ENCODE peak calls at places on chromosomes 2 and 18, in four cellular contexts. X is A673, Z is heart right ventricle, P is BE2C. Q is an unnamed sample.

GRCh38 chr2:179263460-179264237 is 983 bp downstream of the SESTD1 start:
- DNase-seq in Z (peak; percentile 41), P (no peak), X (peak; percentile 66), Q (peak; percentile 48)

GRCh38 chr18:25284861-25285574 is 66.9 kb downstream of the ZNF521 start:
- DNase-seq in X (peak; percentile 1), P (no peak), Z (peak; percentile 36), Q (peak; percentile 39)

GRCh38 chr2:100230754-100231153 is 88.4 kb upstream of the AFF3 start:
- DNase-seq in X (no peak), Z (no peak), P (no peak), Q (no peak)

GRCh38 chr2:57181315-57182038 is 865.1 kb upstream of the VRK2 start:
- DNase-seq in Z (no peak), P (no peak), X (no peak), Q (no peak)

GRCh38 chr2:38740851-38741541 is 10.2 kb downstream of the SRSF7 start:
- DNase-seq in Z (no peak), P (no peak), X (peak; percentile 80), Q (peak; percentile 48)

GRCh38 chr2:113011108-113011507 is 5.8 kb downstream of the IL36A start:
- DNase-seq in P (no peak), Z (no peak), X (no peak), Q (no peak)

GRCh38 chr2:15845737-15846405 is 94.5 kb upstream of the MYCN start:
- DNase-seq in X (no peak), Z (no peak), P (no peak), Q (no peak)

GRCh38 chr2:3168230-3168891 is 209.3 kb downstream of the EIPR1 start:
- DNase-seq in X (no peak), P (no peak), Z (no peak), Q (peak; percentile 23)

GRCh38 chr2:235746257-235746934 is 252.6 kb downstream of the AGAP1 start:
- DNase-seq in X (peak; percentile 84), Z (peak; percentile 64), P (peak; percentile 69), Q (peak; percentile 91)

GRCh38 chr2:232038251-232038897 is 76.9 kb downstream of the DIS3L2 start:
- DNase-seq in X (no peak), P (no peak), Z (no peak), Q (no peak)
- H3K4me3 ChIP-seq in X (no peak overlapping the region), P (no peak overlapping the region), Z (no peak overlapping the region), Q (no peak overlapping the region)

GRCh38 chr18:13700153-13700552 is 26.2 kb downstream of the FAM210A start:
- DNase-seq in P (no peak), X (no peak), Z (no peak), Q (no peak)
- H3K9me3 ChIP-seq in P (no peaks in the 10 kb centered on the region), X (peaks cover 48% of the 10 kb centered on the region), Z (peaks cover 35% of the 10 kb centered on the region), Q (peaks cover 26% of the 10 kb centered on the region)

GRCh38 chr2:233603520-233603919 is 13.9 kb upstream of the UGT1A8 start:
- DNase-seq in Z (no peak), P (no peak), X (no peak), Q (no peak)
- H3K4me3 ChIP-seq in Z (no peak overlapping the region), P (no peak overlapping the region), X (no peak overlapping the region), Q (no peak overlapping the region)

GRCh38 chr2:95238131-95238530 is 30.8 kb downstream of the ZNF892 start:
- DNase-seq in X (no peak), Z (no peak), P (no peak), Q (no peak)

GRCh38 chr2:95234806-95235205 is 27.5 kb downstream of the ZNF892 start:
- DNase-seq in X (no peak), Z (no peak), P (no peak), Q (no peak)

GRCh38 chr2:95240091-95240490 is 32.8 kb downstream of the ZNF892 start:
- DNase-seq in Z (no peak), X (no peak), P (no peak), Q (no peak)

DNA sequence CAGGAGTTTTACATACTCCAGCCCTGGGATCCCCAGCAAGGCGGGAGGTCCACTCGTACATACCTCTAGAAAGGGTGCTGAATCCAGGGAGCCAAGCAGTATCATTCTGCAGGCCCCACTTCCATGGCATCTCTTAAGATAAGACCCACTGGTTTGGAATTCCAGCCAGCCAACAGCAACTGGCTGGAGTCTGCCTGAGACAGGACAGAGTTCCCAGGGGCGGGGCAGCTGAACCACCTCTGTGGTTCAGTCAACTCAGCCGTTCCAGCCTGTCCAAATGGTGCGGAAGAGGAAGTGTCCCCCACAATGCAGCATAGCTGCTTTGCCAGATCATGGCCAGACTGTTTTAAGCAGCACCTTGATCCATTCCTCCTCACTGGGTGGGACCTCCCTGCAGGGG is 33.2 kb downstream of the ZNF892 start:
- DNase-seq in X (no peak), P (no peak), Z (no peak), Q (no peak)
- H3K9me3 ChIP-seq in X (peaks cover 11% of the 10 kb centered on the region), P (no peaks in the 10 kb centered on the region), Z (peaks cover 82% of the 10 kb centered on the region), Q (peaks cover 10% of the 10 kb centered on the region)

GRCh38 chr2:74512744-74513604 is 1.3 kb upstream of the TLX2 start:
- DNase-seq in Z (no peak), X (no peak), P (peak; percentile 83), Q (peak; percentile 82)
- H3K4me3 ChIP-seq in Z (no peak overlapping the region), X (no peak overlapping the region), P (peak overlapping the region; percentile 74), Q (peak overlapping the region; percentile 20)

GRCh38 chr2:147572622-147573021 is 272.2 kb upstream of the ACVR2A start:
- DNase-seq in Z (no peak), X (no peak), P (no peak), Q (no peak)

GRCh38 chr2:147568109-147568508 is 276.7 kb upstream of the ACVR2A start:
- DNase-seq in P (no peak), Z (no peak), X (no peak), Q (no peak)

GRCh38 chr2:147569426-147569825 is 275.4 kb upstream of the ACVR2A start:
- DNase-seq in P (no peak), Z (no peak), X (no peak), Q (no peak)

GRCh38 chr2:147567131-147567530 is 277.7 kb upstream of the ACVR2A start:
- DNase-seq in Z (no peak), X (no peak), P (no peak), Q (no peak)
- H3K9me3 ChIP-seq in Z (no peaks in the 10 kb centered on the region), X (no peaks in the 10 kb centered on the region), P (no peaks in the 10 kb centered on the region), Q (no peaks in the 10 kb centered on the region)

GRCh38 chr2:155546715-155547555 is 785.6 kb downstream of the NR4A2 start:
- DNase-seq in P (peak; percentile 7), X (no peak), Z (no peak), Q (no peak)
- H3K4me3 ChIP-seq in P (peak overlapping the region; percentile 48), X (no peak overlapping the region), Z (peak overlapping the region; percentile 12), Q (no peak overlapping the region)

DNA sequence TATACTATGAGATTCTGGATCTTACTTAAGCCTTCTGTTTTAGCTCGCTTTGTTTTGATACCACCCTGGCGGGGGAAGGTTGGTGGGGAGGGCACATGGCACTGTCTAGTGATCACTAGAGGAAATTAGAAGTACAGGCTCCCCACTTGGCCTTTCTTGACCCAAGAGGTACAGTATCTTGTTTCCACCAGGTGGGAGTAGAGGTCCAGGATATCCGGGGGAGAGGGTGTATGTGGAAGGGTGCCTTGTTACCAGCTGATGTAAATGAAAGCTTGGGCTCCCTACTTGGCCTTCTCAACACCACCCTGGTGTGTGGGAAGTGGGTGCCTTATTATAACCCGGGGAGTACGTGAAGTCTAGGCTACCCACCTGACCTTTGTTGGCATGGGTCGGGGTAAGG is 7.5 kb downstream of the GALNT1 start:
- DNase-seq in X (no peak), P (no peak), Z (no peak), Q (peak; percentile 35)
- H3K9me3 ChIP-seq in X (peaks cover 26% of the 10 kb centered on the region), P (no peaks in the 10 kb centered on the region), Z (peaks cover 27% of the 10 kb centered on the region), Q (peaks cover 7% of the 10 kb centered on the region)

DNA sequence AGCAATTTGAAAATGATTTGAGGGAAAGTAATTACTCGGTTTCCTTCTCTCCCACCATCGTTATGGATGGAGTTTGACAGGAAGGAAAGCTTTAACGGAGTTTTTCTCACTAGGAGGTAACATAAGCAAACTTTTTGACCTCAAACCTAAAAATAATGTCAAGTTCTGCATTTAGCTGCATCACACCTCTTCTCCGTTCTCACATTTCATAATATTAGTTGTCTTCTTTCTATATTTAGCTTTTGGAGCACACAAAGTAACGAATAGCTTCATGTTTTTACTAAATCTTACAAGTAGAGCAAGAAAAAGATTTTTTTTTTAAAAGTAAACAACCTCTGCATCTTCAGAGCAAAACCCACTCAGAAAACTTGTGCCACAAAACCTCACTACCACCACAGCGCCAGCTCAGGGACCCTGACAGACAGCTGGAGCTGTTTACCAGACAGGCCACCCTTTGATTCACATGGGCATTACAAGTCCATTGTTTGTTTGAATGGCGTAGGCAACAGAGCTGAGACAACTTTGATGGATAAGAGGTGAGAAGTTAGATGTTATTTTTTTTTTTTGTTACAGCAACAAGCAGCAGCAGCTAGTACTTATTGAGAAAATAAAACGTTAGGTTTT is 21.9 kb upstream of the ICOS start:
- DNase-seq in X (no peak), Z (no peak), P (no peak), Q (no peak)
- H3K4me3 ChIP-seq in X (no peak overlapping the region), Z (no peak overlapping the region), P (no peak overlapping the region), Q (no peak overlapping the region)

GRCh38 chr2:240529344-240529999 is 28.3 kb downstream of the ANKMY1 start:
- DNase-seq in Z (no peak), X (no peak), P (no peak), Q (no peak)

GRCh38 chr2:240530181-240530580 is 27.6 kb downstream of the ANKMY1 start:
- DNase-seq in P (no peak), X (no peak), Z (no peak), Q (no peak)

GRCh38 chr2:240528406-240529040 is 29.3 kb downstream of the ANKMY1 start:
- DNase-seq in P (no peak), Z (no peak), X (no peak), Q (no peak)

GRCh38 chr2:240531038-240531437 is 26.8 kb downstream of the ANKMY1 start:
- DNase-seq in Z (no peak), X (no peak), P (no peak), Q (no peak)

DNA sequence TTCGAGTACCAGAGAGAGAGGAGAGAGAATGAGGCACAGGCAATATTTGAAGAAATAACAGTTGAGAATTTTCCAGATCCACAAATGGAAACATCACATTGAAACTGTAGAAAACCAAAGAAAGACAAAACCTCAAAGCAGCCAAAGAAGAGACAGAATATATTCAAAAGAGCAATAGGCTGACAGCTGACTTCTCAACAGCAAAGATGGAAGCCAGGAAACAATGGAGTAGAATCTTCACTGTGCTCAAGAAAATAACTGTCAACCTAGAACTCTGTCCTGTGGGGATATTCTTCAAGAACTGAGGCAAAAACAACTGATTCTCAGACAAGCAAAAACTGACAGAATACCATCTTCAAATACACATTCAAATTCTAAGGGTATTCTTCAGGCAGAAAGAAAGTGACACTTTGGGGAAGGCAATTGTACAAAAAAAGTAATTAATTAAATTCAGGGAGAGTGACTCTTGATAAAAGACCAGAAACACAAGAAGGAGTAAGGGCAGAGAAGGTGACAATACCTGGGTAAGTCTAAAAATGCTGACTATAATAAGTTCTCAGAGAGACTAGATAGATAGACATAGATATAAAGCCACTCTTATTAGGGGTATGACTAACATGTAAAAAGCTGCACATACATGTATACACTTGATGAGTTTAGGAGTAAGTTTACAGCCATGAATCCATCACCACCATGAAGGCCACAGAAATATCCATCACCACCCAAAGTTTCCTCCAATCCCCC is 25.6 kb downstream of the ANKMY1 start:
- DNase-seq in X (no peak), P (no peak), Z (no peak), Q (no peak)
- H3K9me3 ChIP-seq in X (peaks cover 22% of the 10 kb centered on the region), P (no peaks in the 10 kb centered on the region), Z (peaks cover 25% of the 10 kb centered on the region), Q (peaks cover 13% of the 10 kb centered on the region)